ENCODE peak calls at places on chromosome 10, in nine cellular contexts. S is HCT116, F is Panc1, J is GM12878, C is stomach, U is prostate gland, X is SK-N-SH, A is upper lobe of left lung, H is transverse colon. L is an unnamed sample. For H3K4me1, the result is how much of the 10 kb centered on the place peaks cover.

GRCh38 chr10:125137601-125138438 is 22.5 kb downstream of the CTBP2 start:
- DNase-seq in F (no peak), C (peak), J (no peak), U (no peak), X (no peak), S (no peak), A (no peak), H (peak), L (no peak)

GRCh38 chr10:97426776-97427570 is 982 bp downstream of the PGAM1 start:
- DNase-seq in X (no peak), A (no peak), F (no peak), H (no peak), U (no peak), J (no peak), S (no peak), C (no peak), L (no peak)

GRCh38 chr10:44702531-44702930 is 208.6 kb upstream of the TMEM72 start:
- DNase-seq in X (no peak), H (no peak), S (no peak), A (no peak), U (no peak), J (no peak), F (no peak), C (no peak), L (no peak)

GRCh38 chr10:59383908-59384307 is 21.6 kb upstream of the FAM13C start:
- DNase-seq in H (no peak), J (no peak), S (no peak), F (no peak), C (no peak), X (no peak), A (no peak), U (no peak), L (no peak)

GRCh38 chr10:11742779-11743298 is 657 bp downstream of the ECHDC3 start:
- DNase-seq in U (no peak), H (no peak), J (no peak), A (no peak), C (no peak), S (no peak), F (no peak), X (no peak), L (peak)

GRCh38 chr10:12130237-12130872 is 878 bp downstream of the SEC61A2 start:
- DNase-seq in C (no peak), F (peak), S (peak), J (peak), H (peak), X (peak), U (no peak), A (no peak), L (no peak)

GRCh38 chr10:121240011-121240410 is 358.2 kb downstream of the FGFR2 start:
- DNase-seq in J (no peak), F (no peak), X (no peak), C (peak), H (peak), S (no peak), A (no peak), U (no peak), L (no peak)

GRCh38 chr10:112986791-112987190 is 36.7 kb downstream of the TCF7L2 start:
- DNase-seq in U (no peak), A (no peak), X (no peak), F (no peak), S (no peak), C (no peak), H (no peak), J (no peak), L (no peak)

GRCh38 chr10:102534333-102534732 is 30.6 kb downstream of the SUFU start:
- DNase-seq in A (no peak), X (no peak), H (no peak), J (no peak), F (no peak), S (no peak), U (no peak), C (no peak), L (no peak)

GRCh38 chr10:130805635-130806030 is 505.9 kb downstream of the TCERG1L start:
- DNase-seq in F (no peak), A (no peak), H (no peak), X (no peak), S (no peak), C (no peak), U (no peak), J (no peak), L (peak)

GRCh38 chr10:76902949-76903348 is 734.7 kb downstream of the KCNMA1 start:
- DNase-seq in X (peak), F (no peak), U (no peak), C (no peak), J (no peak), H (peak), S (peak), A (peak), L (no peak)

GRCh38 chr10:45817912-45818311 is 29.4 kb downstream of the AGAP4 start:
- DNase-seq in A (no peak), X (no peak), J (no peak), C (no peak), S (no peak), H (no peak), F (no peak), U (no peak), L (no peak)

GRCh38 chr10:5553400-5554170 is 28.8 kb downstream of the CALML3 start:
- DNase-seq in C (no peak), S (no peak), F (no peak), J (no peak), H (no peak), A (no peak), U (no peak), X (no peak), L (peak)

GRCh38 chr10:63197304-63198092 is 64.4 kb downstream of the NRBF2 start:
- DNase-seq in F (no peak), X (no peak), A (no peak), S (no peak), U (no peak), J (no peak), H (no peak), C (no peak), L (no peak)

GRCh38 chr10:72306215-72306760 is 32.6 kb downstream of the DDIT4 start:
- DNase-seq in A (no peak), H (no peak), C (no peak), J (no peak), X (no peak), F (no peak), S (no peak), U (no peak), L (no peak)

GRCh38 chr10:76869931-76870330 is 767.7 kb downstream of the KCNMA1 start:
- DNase-seq in H (no peak), J (no peak), A (peak), F (no peak), U (no peak), S (no peak), C (no peak), X (no peak), L (no peak)

GRCh38 chr10:78981970-78982281 is 86.8 kb upstream of the ZMIZ1 start:
- DNase-seq in U (no peak), X (no peak), J (no peak), F (no peak), A (peak), H (no peak), C (no peak), S (no peak), L (no peak)

GRCh38 chr10:87867453-87867852 is 4.0 kb downstream of the PTEN start:
- DNase-seq in F (no peak), U (no peak), A (no peak), S (no peak), J (no peak), X (no peak), C (no peak), H (no peak), L (no peak)
- H3K4me1 ChIP-seq in F (under half), U (under half), A (under half), S (under half), J (under half), X (under half), C (under half), H (under half), L (under half)

DNA sequence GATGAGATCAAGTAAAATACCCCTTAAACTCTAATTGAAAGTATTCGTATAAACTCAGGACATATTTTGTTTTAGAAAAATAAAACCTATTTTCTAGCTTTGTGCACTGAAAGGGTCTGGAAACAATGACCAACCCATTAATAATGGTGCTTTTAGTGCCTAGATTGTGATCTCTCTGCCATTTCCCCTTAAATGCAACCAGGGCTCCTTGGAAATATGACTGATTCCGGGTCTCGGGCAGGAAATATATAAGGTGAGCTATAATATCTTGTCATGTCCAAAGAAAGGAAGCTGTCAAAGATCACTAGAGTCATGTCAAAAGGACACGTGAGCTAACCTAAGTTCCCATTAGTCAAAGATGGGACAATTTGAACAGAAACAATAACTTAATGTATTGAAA is 12.4 kb upstream of the ADAM12 start:
- DNase-seq in U (no peak), S (no peak), J (no peak), H (no peak), A (no peak), X (no peak), F (no peak), C (no peak), L (no peak)
- TF ChIP-seq POLR2AphosphoS5 in U (no peak), S (no peak), J (no peak), H (no peak), A (no peak), X (no peak), F (no peak), C (no peak), L (no peak)

GRCh38 chr10:100008142-100008522 is 1.6 kb downstream of the DNMBP start:
- DNase-seq in H (no peak), C (no peak), F (no peak), J (no peak), U (no peak), S (no peak), A (no peak), X (no peak), L (no peak)

GRCh38 chr10:100007239-100008141 is 2.3 kb downstream of the DNMBP start:
- DNase-seq in C (no peak), U (no peak), H (no peak), X (no peak), A (no peak), S (no peak), F (no peak), J (no peak), L (no peak)

GRCh38 chr10:100008708-100009282 is 952 bp downstream of the DNMBP start:
- DNase-seq in J (no peak), H (no peak), A (no peak), S (no peak), U (no peak), C (no peak), X (no peak), F (no peak), L (no peak)

GRCh38 chr10:100009793-100010676 is at the start of gene DNMBP:
- DNase-seq in C (peak), U (peak), H (peak), X (peak), J (no peak), S (peak), F (no peak), A (peak), L (peak)

GRCh38 chr10:100009283-100009792 is 409 bp downstream of the DNMBP start:
- DNase-seq in H (peak), X (no peak), J (no peak), S (no peak), C (peak), A (no peak), F (no peak), U (peak), L (no peak)
- H3K4me1 ChIP-seq in H (under half), X (under half), J (under half), S (half or more), C (under half), A (under half), F (under half), U (under half), L (under half)

GRCh38 chr10:119029613-119030420 is at the start of gene NANOS1:
- DNase-seq in H (no peak), A (peak), J (no peak), C (no peak), U (no peak), F (no peak), S (no peak), X (no peak), L (no peak)
- TF ChIP-seq POLR2AphosphoS5 in H (no peak), A (no peak), J (no peak), C (no peak), U (no peak), F (no peak), S (no peak), X (no peak), L (no peak)

GRCh38 chr10:131933016-131933694 is 32.3 kb downstream of the PPP2R2D start:
- DNase-seq in J (no peak), C (no peak), F (no peak), A (no peak), S (no peak), H (peak), X (no peak), U (no peak), L (no peak)

GRCh38 chr10:131930150-131930549 is 29.3 kb downstream of the PPP2R2D start:
- DNase-seq in X (no peak), F (no peak), A (no peak), J (no peak), S (no peak), H (no peak), C (peak), U (no peak), L (no peak)

GRCh38 chr10:131930586-131931330 is 29.9 kb downstream of the PPP2R2D start:
- DNase-seq in C (no peak), U (no peak), X (no peak), S (no peak), J (no peak), A (no peak), F (no peak), H (no peak), L (no peak)

GRCh38 chr10:131933695-131934086 is 32.9 kb downstream of the PPP2R2D start:
- DNase-seq in S (no peak), U (no peak), X (no peak), C (no peak), J (no peak), A (no peak), H (no peak), F (no peak), L (no peak)

DNA sequence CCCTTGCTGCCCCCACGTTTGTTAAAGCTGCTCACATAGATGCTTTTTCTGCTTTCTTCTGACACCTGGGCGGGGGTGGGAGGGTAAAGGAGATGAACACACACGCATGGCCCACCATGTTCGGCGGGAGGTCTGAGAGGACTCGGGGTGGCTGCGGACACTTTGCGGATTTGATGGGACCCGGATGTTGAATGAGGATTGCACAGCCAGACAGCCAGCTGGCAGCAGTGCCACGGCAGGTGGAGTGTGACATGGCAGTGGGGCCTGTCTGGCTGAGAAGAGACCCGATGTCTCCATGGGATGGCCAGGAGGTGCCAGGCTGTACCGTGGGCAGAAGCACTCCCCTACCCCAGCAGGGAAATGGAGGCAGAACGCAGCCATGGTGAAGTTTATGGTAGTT is 31.2 kb downstream of the PPP2R2D start:
- DNase-seq in F (no peak), C (peak), S (no peak), J (no peak), X (no peak), U (no peak), H (no peak), A (no peak), L (no peak)
- H3K4me1 ChIP-seq in F (under half), C (under half), S (under half), J (under half), X (under half), U (under half), H (under half), A (under half), L (under half)

GRCh38 chr10:20767028-20767427 is 130.1 kb downstream of the NEBL start:
- DNase-seq in F (no peak), X (no peak), J (no peak), A (no peak), H (no peak), U (no peak), S (no peak), C (no peak), L (no peak)
- TF ChIP-seq POLR2AphosphoS5 in F (no peak), X (no peak), J (no peak), A (no peak), H (no peak), U (no peak), S (no peak), C (no peak), L (no peak)